ENCODE peak calls at places on chromosomes 2 and 18, in nine cellular contexts. P, M, G, I, V, R, N, E and W are unnamed samples.

GRCh38 chr18:58603365-58604067 is 25.4 kb downstream of the ALPK2 start:
- ATAC-seq in P (no peak), M (peak), G (no peak), I (no peak), V (no peak), R (no peak), N (no peak), E (peak), W (no peak)

GRCh38 chr2:77566582-77566981 is 44.4 kb upstream of the LRRTM4 start:
- ATAC-seq in P (no peak), M (no peak), G (no peak), I (no peak), V (no peak), R (no peak), N (no peak), E (no peak), W (no peak)

GRCh38 chr2:205543262-205543843 is 138.9 kb upstream of the NRP2 start:
- ATAC-seq in P (no peak), M (no peak), G (no peak), I (no peak), V (no peak), R (no peak), N (no peak), E (no peak), W (no peak)

GRCh38 chr18:3594760-3595241 is 144.8 kb downstream of the TGIF1 start:
- ATAC-seq in P (no peak), M (peak), G (no peak), I (peak), V (peak), R (peak), N (peak), E (peak), W (no peak)

GRCh38 chr2:64581018-64581417 is 56.9 kb downstream of the AFTPH start:
- ATAC-seq in P (no peak), M (no peak), G (no peak), I (no peak), V (no peak), R (no peak), N (no peak), E (no peak), W (no peak)

GRCh38 chr2:80328033-80328635 is 23.6 kb upstream of the LRRTM1 start:
- ATAC-seq in P (no peak), M (no peak), G (no peak), I (no peak), V (no peak), R (no peak), N (no peak), E (no peak), W (no peak)

GRCh38 chr18:26210147-26210546 is 16.1 kb upstream of the TAF4B start:
- ATAC-seq in P (no peak), M (no peak), G (no peak), I (no peak), V (no peak), R (no peak), N (no peak), E (no peak), W (no peak)

GRCh38 chr18:32637216-32637615 is 135.6 kb downstream of the KLHL14 start:
- ATAC-seq in P (no peak), M (no peak), G (no peak), I (no peak), V (no peak), R (no peak), N (no peak), E (no peak), W (no peak)

GRCh38 chr2:181197140-181197760 is 216.8 kb downstream of the UBE2E3 start:
- ATAC-seq in P (no peak), M (no peak), G (peak), I (no peak), V (no peak), R (no peak), N (peak), E (no peak), W (no peak)

GRCh38 chr2:69309336-69310048 is 77.5 kb downstream of the GFPT1 start:
- ATAC-seq in P (peak), M (no peak), G (no peak), I (peak), V (peak), R (no peak), N (no peak), E (no peak), W (peak)

GRCh38 chr2:128578406-128579385 is 260.0 kb upstream of the HS6ST1 start:
- ATAC-seq in P (no peak), M (no peak), G (no peak), I (no peak), V (no peak), R (no peak), N (no peak), E (no peak), W (no peak)

GRCh38 chr2:166388488-166389070 is 12.8 kb upstream of the SCN9A start:
- ATAC-seq in P (no peak), M (no peak), G (no peak), I (peak), V (no peak), R (no peak), N (no peak), E (no peak), W (no peak)

GRCh38 chr2:8590940-8591339 is 90.9 kb upstream of the ID2 start:
- ATAC-seq in P (no peak), M (no peak), G (no peak), I (no peak), V (no peak), R (no peak), N (no peak), E (no peak), W (no peak)

GRCh38 chr18:293557-293956 is 25.7 kb upstream of the THOC1 start:
- ATAC-seq in P (no peak), M (no peak), G (no peak), I (no peak), V (peak), R (no peak), N (no peak), E (no peak), W (peak)

GRCh38 chr2:219713110-219713509 is 85.7 kb downstream of the SLC4A3 start:
- ATAC-seq in P (no peak), M (no peak), G (peak), I (no peak), V (no peak), R (peak), N (no peak), E (peak), W (no peak)

GRCh38 chr2:69755862-69756467 is 14.0 kb downstream of the ANXA4 start:
- ATAC-seq in P (peak), M (peak), G (peak), I (peak), V (peak), R (peak), N (peak), E (peak), W (peak)

GRCh38 chr2:157777425-157777824 is 98.7 kb downstream of the ACVR1 start:
- ATAC-seq in P (no peak), M (no peak), G (no peak), I (no peak), V (no peak), R (peak), N (peak), E (peak), W (no peak)

GRCh38 chr2:11588228-11589110 is 54.6 kb downstream of the GREB1 start:
- ATAC-seq in P (no peak), M (no peak), G (no peak), I (no peak), V (no peak), R (no peak), N (no peak), E (no peak), W (no peak)

GRCh38 chr2:3837086-3837485 is 133.7 kb downstream of the DCDC2C start:
- ATAC-seq in P (no peak), M (no peak), G (no peak), I (no peak), V (no peak), R (no peak), N (no peak), E (no peak), W (no peak)

GRCh38 chr18:58291131-58291530 is 247.1 kb downstream of the NEDD4L start:
- ATAC-seq in P (no peak), M (no peak), G (no peak), I (no peak), V (no peak), R (no peak), N (no peak), E (no peak), W (no peak)

GRCh38 chr18:22282311-22283235 is 113.2 kb downstream of the GATA6 start:
- ATAC-seq in P (peak), M (no peak), G (peak), I (peak), V (peak), R (peak), N (peak), E (no peak), W (peak)

GRCh38 chr2:134104754-134105153 is 149.1 kb upstream of the MGAT5 start:
- ATAC-seq in P (no peak), M (no peak), G (peak), I (no peak), V (no peak), R (no peak), N (peak), E (no peak), W (no peak)

GRCh38 chr18:77088977-77089795 is 43.4 kb downstream of the MBP start:
- ATAC-seq in P (peak), M (no peak), G (no peak), I (no peak), V (no peak), R (peak), N (no peak), E (peak), W (no peak)

GRCh38 chr2:46144133-46144800 is 152.9 kb upstream of the EPAS1 start:
- ATAC-seq in P (no peak), M (no peak), G (peak), I (no peak), V (no peak), R (no peak), N (peak), E (no peak), W (no peak)

GRCh38 chr2:78318275-78318674 is 707.2 kb upstream of the REG3G start:
- ATAC-seq in P (no peak), M (no peak), G (no peak), I (no peak), V (no peak), R (no peak), N (no peak), E (no peak), W (no peak)

GRCh38 chr18:12287684-12288405 is 20.2 kb upstream of the TUBB6 start:
- ATAC-seq in P (peak), M (peak), G (no peak), I (peak), V (peak), R (peak), N (no peak), E (peak), W (peak)

GRCh38 chr18:69778680-69779079 is 169.0 kb downstream of the CD226 start:
- ATAC-seq in P (no peak), M (no peak), G (no peak), I (no peak), V (no peak), R (no peak), N (no peak), E (no peak), W (no peak)

GRCh38 chr2:43648979-43649701 is 12.1 kb downstream of the PLEKHH2 start:
- ATAC-seq in P (no peak), M (peak), G (no peak), I (no peak), V (no peak), R (no peak), N (no peak), E (no peak), W (no peak)

GRCh38 chr2:10204326-10205200 is 82.0 kb downstream of the RRM2 start:
- ATAC-seq in P (no peak), M (no peak), G (no peak), I (no peak), V (no peak), R (no peak), N (no peak), E (no peak), W (no peak)

GRCh38 chr2:155310589-155310988 is 612.1 kb downstream of the KCNJ3 start:
- ATAC-seq in P (peak), M (no peak), G (no peak), I (no peak), V (no peak), R (peak), N (no peak), E (peak), W (no peak)

GRCh38 chr2:726158-726557 is 49.0 kb upstream of the TMEM18 start:
- ATAC-seq in P (no peak), M (no peak), G (no peak), I (no peak), V (no peak), R (no peak), N (no peak), E (no peak), W (no peak)

GRCh38 chr2:130972410-130972809 is 120.8 kb downstream of the FAM168B start:
- ATAC-seq in P (no peak), M (no peak), G (peak), I (no peak), V (no peak), R (no peak), N (peak), E (no peak), W (no peak)